ENCODE peak calls at places on chromosome 20, in nine cellular contexts. U is heart left ventricle, V is adrenal gland, H is psoas muscle, C is pancreas, X is cardiac muscle cell, L is tibial nerve, T is uterus, F is SK-N-SH. N is an unnamed sample.

GRCh38 chr20:44560229-44560628 is 22.1 kb upstream of the PKIG start:
- DNase-seq in U (no peak), H (no peak), V (no peak), C (no peak), X (no peak), T (no peak), F (no peak), L (no peak), N (no peak)

GRCh38 chr20:37573626-37574198 is 46.0 kb upstream of the BLCAP start:
- DNase-seq in H (no peak), U (no peak), C (no peak), X (no peak), V (peak; percentile 30), F (no peak), L (no peak), T (no peak), N (peak; percentile 9)

GRCh38 chr20:5741089-5741488 is 9.1 kb upstream of the SHLD1 start:
- DNase-seq in L (no peak), X (peak; percentile 33), F (no peak), C (no peak), V (peak; percentile 80), T (no peak), H (no peak), U (no peak), N (no peak)

GRCh38 chr20:34022154-34022842 is 28.6 kb downstream of the RALY start:
- DNase-seq in F (peak; percentile 66), L (no peak), H (no peak), X (peak; percentile 34), U (no peak), C (no peak), T (no peak), V (no peak), N (no peak)

GRCh38 chr20:32648761-32649615 is 24.8 kb downstream of the C20orf203 start:
- DNase-seq in L (no peak), H (no peak), T (no peak), F (no peak), X (peak; percentile 58), C (no peak), U (no peak), V (no peak), N (no peak)

GRCh38 chr20:37316116-37316774 is 26.8 kb downstream of the MANBAL start:
- DNase-seq in H (no peak), X (no peak), C (no peak), L (no peak), U (no peak), T (no peak), V (no peak), F (no peak), N (peak; percentile 7)

GRCh38 chr20:19317240-19318069 is 105.0 kb downstream of the SLC24A3 start:
- DNase-seq in V (no peak), H (no peak), U (no peak), L (no peak), T (no peak), C (no peak), F (no peak), X (no peak), N (no peak)

GRCh38 chr20:37968726-37969401 is 64.4 kb downstream of the TTI1 start:
- DNase-seq in L (no peak), F (no peak), V (peak; percentile 41), T (no peak), U (no peak), C (no peak), X (no peak), H (no peak), N (no peak)

GRCh38 chr20:1947535-1947846 is 46.4 kb downstream of the PDYN start:
- DNase-seq in X (no peak), L (no peak), V (peak; percentile 50), U (no peak), H (no peak), C (no peak), T (no peak), F (no peak), N (no peak)

GRCh38 chr20:3237958-3238615 is 903 bp downstream of the SLC4A11 start:
- DNase-seq in H (no peak), V (no peak), F (peak; percentile 57), X (no peak), L (no peak), T (no peak), U (no peak), C (no peak), N (no peak)

GRCh38 chr20:45341939-45342862 is 6.0 kb downstream of the SDC4 start:
- DNase-seq in T (peak; percentile 64), V (peak; percentile 95), U (peak; percentile 88), X (peak; percentile 70), H (peak; percentile 83), L (no peak), F (peak; percentile 79), C (peak; percentile 86), N (no peak)

GRCh38 chr20:32337937-32338661 is 20.0 kb upstream of the ASXL1 start:
- DNase-seq in T (no peak), L (no peak), C (no peak), U (no peak), H (no peak), V (no peak), X (no peak), F (no peak), N (no peak)

GRCh38 chr20:58017237-58017969 is 211.1 kb downstream of the ANKRD60 start:
- DNase-seq in C (peak; percentile 73), L (peak; percentile 28), F (no peak), X (no peak), V (peak; percentile 75), H (no peak), T (no peak), U (peak; percentile 54), N (peak; percentile 93)
- H3K27ac ChIP-seq in C (peak overlapping the region; percentile 81), L (peak overlapping the region; percentile 62), F (peak overlapping the region; percentile 83), X (no peak overlapping the region), V (no peak overlapping the region), H (no peak overlapping the region), T (peak overlapping the region; percentile 34), U (no peak overlapping the region), N (peak overlapping the region; percentile 42)

DNA sequence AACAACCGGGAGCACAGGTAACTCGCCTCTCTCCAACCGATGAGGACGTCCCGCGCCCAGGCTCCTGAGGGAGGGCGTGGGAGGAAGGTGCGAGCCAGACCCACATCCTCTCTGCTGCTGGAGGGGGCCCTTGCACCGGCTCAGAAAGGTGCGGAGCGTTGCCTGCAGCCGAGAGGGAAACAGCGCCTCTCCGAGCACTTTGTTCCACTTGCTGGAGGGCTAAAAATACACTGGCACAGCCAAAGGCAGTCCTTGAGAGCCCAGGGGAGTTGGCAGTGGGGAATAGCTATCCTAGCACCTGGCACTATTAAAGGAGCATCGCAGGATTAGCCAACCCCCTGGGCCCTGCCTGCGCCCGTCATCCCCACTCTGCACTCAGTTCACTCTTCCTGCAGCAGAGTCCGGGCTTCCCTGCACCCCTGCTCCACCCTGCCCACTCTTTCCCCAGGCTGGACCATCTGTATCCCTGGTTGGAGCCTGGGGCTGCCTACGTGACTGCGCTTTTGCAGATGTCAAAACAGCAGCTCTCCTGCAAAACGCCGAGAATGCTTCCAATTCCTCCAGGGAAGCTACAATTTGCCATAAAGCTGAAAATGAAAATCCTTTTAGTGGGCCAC is 108.9 kb downstream of the SNX5 start:
- DNase-seq in V (peak; percentile 63), F (no peak), X (no peak), U (peak; percentile 76), C (peak; percentile 63), H (no peak), L (no peak), T (no peak), N (no peak)
- TF ChIP-seq CTCF in V (no peak), F (no peak), X (no peak), U (peak; percentile 28), C (no peak), H (no peak), L (no peak), T (no peak), N (no peak)

GRCh38 chr20:61702246-61702645 is 363.4 kb downstream of the TAF4 start:
- DNase-seq in C (no peak), H (peak; percentile 6), T (no peak), L (no peak), X (no peak), U (no peak), F (no peak), V (no peak), N (no peak)

GRCh38 chr20:61706562-61706961 is 359.1 kb downstream of the TAF4 start:
- DNase-seq in C (no peak), U (no peak), X (no peak), L (no peak), V (no peak), T (no peak), H (no peak), F (no peak), N (no peak)

GRCh38 chr20:61701802-61702201 is 363.9 kb downstream of the TAF4 start:
- DNase-seq in U (no peak), V (no peak), C (no peak), X (no peak), F (no peak), T (no peak), L (no peak), H (no peak), N (no peak)

GRCh38 chr20:61705909-61706308 is 359.8 kb downstream of the TAF4 start:
- DNase-seq in T (no peak), C (no peak), V (no peak), F (no peak), H (no peak), U (no peak), L (no peak), X (no peak), N (no peak)

DNA sequence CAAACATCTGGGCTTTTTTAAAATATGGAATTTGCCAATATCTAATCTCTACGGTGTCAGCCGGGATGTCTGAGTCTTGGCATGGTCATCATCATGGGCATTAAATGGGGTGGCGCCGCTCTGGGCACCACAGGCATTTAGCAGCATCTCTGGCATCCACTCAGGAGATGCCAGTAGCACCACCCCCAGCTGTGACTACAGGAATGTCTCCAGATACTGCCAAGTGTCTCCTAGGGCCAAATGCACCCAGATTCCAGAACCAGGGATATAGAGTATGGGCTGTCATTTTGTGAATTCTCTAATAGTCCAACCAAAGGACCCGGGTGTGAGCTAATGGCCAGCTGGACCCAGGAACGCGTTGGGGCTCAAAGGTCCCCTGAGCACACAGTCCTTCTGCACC is 361.0 kb downstream of the TAF4 start:
- DNase-seq in F (no peak), H (peak; percentile 4), X (no peak), T (no peak), U (no peak), V (no peak), C (no peak), L (no peak), N (no peak)
- H3K27me3 ChIP-seq in F (no peaks in the 10 kb centered on the region), H (peaks cover 4% of the 10 kb centered on the region), X (no peaks in the 10 kb centered on the region), T (no peaks in the 10 kb centered on the region), U (no peaks in the 10 kb centered on the region), V (no peaks in the 10 kb centered on the region), C (no peaks in the 10 kb centered on the region), L (no peaks in the 10 kb centered on the region), N (no peaks in the 10 kb centered on the region)

DNA sequence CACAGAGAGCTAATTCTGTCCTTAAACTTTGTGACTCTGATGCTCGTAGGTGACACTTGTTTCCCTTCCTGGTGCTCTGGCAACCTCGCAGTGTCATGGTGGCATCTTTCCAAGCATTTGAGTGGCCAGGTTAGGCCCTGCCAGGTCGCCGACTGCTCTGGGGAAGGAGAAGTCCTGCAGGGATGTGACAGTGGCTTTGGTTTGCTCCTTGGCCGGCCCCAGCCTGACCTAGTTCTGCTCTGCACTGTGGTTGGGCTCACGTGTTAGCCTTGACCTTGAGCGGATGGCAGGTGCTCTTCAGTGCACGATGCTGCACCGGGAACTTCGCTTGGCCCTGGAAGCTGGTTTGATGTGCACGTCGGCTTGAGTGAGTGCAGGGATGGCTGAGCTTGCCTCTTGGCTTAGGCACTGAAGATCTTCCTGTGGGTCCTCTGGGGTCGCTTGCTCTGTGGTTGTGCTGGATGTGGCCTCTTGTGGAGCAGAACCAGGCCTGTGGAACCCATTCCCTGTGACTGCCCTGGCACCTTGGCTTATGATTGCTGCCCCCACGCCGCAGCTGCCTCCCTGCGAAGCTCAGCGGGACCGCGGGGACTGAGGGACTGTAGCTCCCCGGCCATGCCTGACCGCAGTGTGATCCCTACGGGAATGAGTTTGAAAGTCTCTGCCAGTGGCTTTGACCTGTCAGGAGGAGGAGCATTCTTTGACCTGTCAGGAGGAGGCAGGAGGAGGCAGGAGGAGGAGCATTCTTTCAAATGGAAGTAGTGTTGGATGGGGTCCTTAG is 8.7 kb downstream of the OSBPL2 start:
- DNase-seq in X (no peak), T (no peak), U (peak; percentile 74), L (no peak), V (peak; percentile 87), C (peak; percentile 75), H (peak; percentile 87), F (no peak), N (no peak)
- H3K27ac ChIP-seq in X (no peak overlapping the region), T (no peak overlapping the region), U (peak overlapping the region; percentile 86), L (no peak overlapping the region), V (no peak overlapping the region), C (peak overlapping the region; percentile 60), H (peak overlapping the region; percentile 89), F (no peak overlapping the region), N (peak overlapping the region; percentile 14)

N was measured in dorsolateral prefrontal cortex.